ENCODE peak calls at places on chromosomes 5 and 9, in five cellular contexts. One of them, this sample, is unnamed.

GRCh38 chr9:81666123-81666522 is 23.2 kb downstream of the TLE1 start:
- DNase-seq in HTR-8/SVneo: no peak
- DNase-seq in activated gamma-delta T cell treated with Interleukin-2 at 50 U/mL for 16 hours: no peak
- DNase-seq in psoas muscle: no peak
- DNase-seq in stimulated activated CD4-positive, alpha-beta T cell treated with anti-CD3 and anti-CD28 coated beads, Interleukin-4, amount 100 ng/mL, for 48 hours: no peak
- DNase-seq in this sample: no peak

GRCh38 chr9:127505396-127506116 is 54.2 kb downstream of the LRSAM1 start:
- DNase-seq in HTR-8/SVneo: peak; percentile 55
- DNase-seq in activated gamma-delta T cell treated with Interleukin-2 at 50 U/mL for 16 hours: no peak
- DNase-seq in psoas muscle: no peak
- DNase-seq in stimulated activated CD4-positive, alpha-beta T cell treated with anti-CD3 and anti-CD28 coated beads, Interleukin-4, amount 100 ng/mL, for 48 hours: peak; percentile 42
- DNase-seq in this sample: no peak

GRCh38 chr5:74386571-74387334 is 253.8 kb downstream of the ENC1 start:
- DNase-seq in HTR-8/SVneo: peak; percentile 45
- DNase-seq in activated gamma-delta T cell treated with Interleukin-2 at 50 U/mL for 16 hours: no peak
- DNase-seq in psoas muscle: no peak
- DNase-seq in stimulated activated CD4-positive, alpha-beta T cell treated with anti-CD3 and anti-CD28 coated beads, Interleukin-4, amount 100 ng/mL, for 48 hours: no peak
- DNase-seq in this sample: no peak

GRCh38 chr5:150246835-150247234 is 42.7 kb downstream of the CAMK2A start:
- DNase-seq in HTR-8/SVneo: no peak
- DNase-seq in activated gamma-delta T cell treated with Interleukin-2 at 50 U/mL for 16 hours: no peak
- DNase-seq in psoas muscle: peak; percentile 92
- DNase-seq in stimulated activated CD4-positive, alpha-beta T cell treated with anti-CD3 and anti-CD28 coated beads, Interleukin-4, amount 100 ng/mL, for 48 hours: no peak
- DNase-seq in this sample: no peak

GRCh38 chr5:168438349-168438748 is 47.9 kb upstream of the RARS1 start:
- DNase-seq in HTR-8/SVneo: no peak
- DNase-seq in activated gamma-delta T cell treated with Interleukin-2 at 50 U/mL for 16 hours: no peak
- DNase-seq in psoas muscle: no peak
- DNase-seq in stimulated activated CD4-positive, alpha-beta T cell treated with anti-CD3 and anti-CD28 coated beads, Interleukin-4, amount 100 ng/mL, for 48 hours: no peak
- DNase-seq in this sample: no peak

GRCh38 chr5:108797986-108798385 is 50.3 kb downstream of the FER start:
- DNase-seq in HTR-8/SVneo: no peak
- DNase-seq in activated gamma-delta T cell treated with Interleukin-2 at 50 U/mL for 16 hours: no peak
- DNase-seq in psoas muscle: no peak
- DNase-seq in stimulated activated CD4-positive, alpha-beta T cell treated with anti-CD3 and anti-CD28 coated beads, Interleukin-4, amount 100 ng/mL, for 48 hours: no peak
- DNase-seq in this sample: no peak

GRCh38 chr9:93592389-93593021 is 16.1 kb downstream of the PHF2 start:
- DNase-seq in HTR-8/SVneo: no peak
- DNase-seq in activated gamma-delta T cell treated with Interleukin-2 at 50 U/mL for 16 hours: no peak
- DNase-seq in psoas muscle: peak; percentile 21
- DNase-seq in stimulated activated CD4-positive, alpha-beta T cell treated with anti-CD3 and anti-CD28 coated beads, Interleukin-4, amount 100 ng/mL, for 48 hours: no peak
- DNase-seq in this sample: no peak

GRCh38 chr9:125747765-125748510 is 765 bp downstream of the PBX3 start:
- DNase-seq in HTR-8/SVneo: no peak
- DNase-seq in activated gamma-delta T cell treated with Interleukin-2 at 50 U/mL for 16 hours: peak; percentile 16
- DNase-seq in psoas muscle: peak; percentile 66
- DNase-seq in stimulated activated CD4-positive, alpha-beta T cell treated with anti-CD3 and anti-CD28 coated beads, Interleukin-4, amount 100 ng/mL, for 48 hours: no peak
- DNase-seq in this sample: no peak

GRCh38 chr5:67842806-67843205 is 372.8 kb upstream of the PIK3R1 start:
- DNase-seq in HTR-8/SVneo: no peak
- DNase-seq in activated gamma-delta T cell treated with Interleukin-2 at 50 U/mL for 16 hours: no peak
- DNase-seq in psoas muscle: no peak
- DNase-seq in stimulated activated CD4-positive, alpha-beta T cell treated with anti-CD3 and anti-CD28 coated beads, Interleukin-4, amount 100 ng/mL, for 48 hours: no peak
- DNase-seq in this sample: peak; percentile 7